ENCODE peak calls at places on chromosomes 5 and 9, in four cellular contexts. R, T, M and E are unnamed samples.
A peak's percentile ranks its signal among the peaks of the same experiment; 100 is the strongest.

GRCh38 chr5:115963566-115963965 is 1.3 kb downstream of the LVRN start:
- DNase-seq in M (no peak), T (no peak), R (no peak), E (peak; percentile 45)

GRCh38 chr9:137254624-137255447 is at the start of gene NELFB:
- DNase-seq in M (peak; percentile 91), T (peak; percentile 77), R (peak; percentile 90), E (peak; percentile 94)

GRCh38 chr9:36341936-36342577 is 58.0 kb downstream of the RNF38 start:
- DNase-seq in R (no peak), M (no peak), T (no peak), E (no peak)

GRCh38 chr5:151174612-151175101 is 17.1 kb upstream of the ANXA6 start:
- DNase-seq in T (no peak), R (peak; percentile 93), M (no peak), E (peak; percentile 60)

GRCh38 chr9:36842560-36843530 is 191.2 kb downstream of the PAX5 start:
- DNase-seq in T (no peak), R (no peak), M (no peak), E (no peak)

GRCh38 chr5:102627311-102627710 is 127.8 kb upstream of the PAM start:
- DNase-seq in R (no peak), T (peak; percentile 27), M (no peak), E (no peak)

GRCh38 chr5:56507348-56507930 is 274.3 kb upstream of the ANKRD55 start:
- DNase-seq in M (no peak), T (no peak), R (no peak), E (no peak)

GRCh38 chr9:86550411-86550810 is 196.2 kb upstream of the TUT7 start:
- DNase-seq in M (no peak), R (no peak), T (no peak), E (no peak)

GRCh38 chr9:91162784-91163440 is 198.8 kb downstream of the AUH start:
- DNase-seq in M (no peak), R (no peak), T (no peak), E (peak; percentile 36)

GRCh38 chr9:101628173-101628572 is 33.4 kb upstream of the PPP3R2 start:
- DNase-seq in M (peak; percentile 5), T (peak; percentile 11), R (no peak), E (no peak)

GRCh38 chr5:179905144-179905526 is 2.6 kb downstream of the TBC1D9B start:
- DNase-seq in T (no peak), M (no peak), R (no peak), E (no peak)

GRCh38 chr9:99809586-99810357 is 11.9 kb upstream of the NR4A3 start:
- DNase-seq in M (no peak), R (no peak), T (no peak), E (no peak)

GRCh38 chr9:121686930-121687541 is 35.6 kb downstream of the DAB2IP start:
- DNase-seq in T (peak; percentile 65), M (peak; percentile 57), R (peak; percentile 86), E (peak; percentile 69)

GRCh38 chr9:136331556-136332481 is 4.5 kb downstream of the GPSM1 start:
- DNase-seq in M (no peak), R (no peak), T (no peak), E (no peak)

GRCh38 chr5:134026521-134027202 is 21.9 kb upstream of the VDAC1 start:
- DNase-seq in R (peak; percentile 88), T (peak; percentile 63), M (peak; percentile 46), E (no peak)

GRCh38 chr5:143025376-143025775 is 255.2 kb downstream of the ARHGAP26 start:
- DNase-seq in M (no peak), T (no peak), R (no peak), E (no peak)

GRCh38 chr5:13944564-13945195 is at the start of gene DNAH5:
- DNase-seq in R (no peak), M (no peak), T (peak; percentile 71), E (no peak)

GRCh38 chr5:108380531-108381021 is 1.3 kb downstream of the FBXL17 start:
- DNase-seq in R (peak; percentile 72), T (peak; percentile 13), M (peak; percentile 32), E (no peak)

GRCh38 chr5:1169608-1170115 is 31.7 kb upstream of the SLC6A19 start:
- DNase-seq in T (no peak), M (no peak), R (no peak), E (no peak)

GRCh38 chr9:81118416-81118815 is 570.9 kb downstream of the TLE1 start:
- DNase-seq in R (no peak), M (no peak), T (peak; percentile 31), E (no peak)

GRCh38 chr5:68505917-68506860 is 290.6 kb downstream of the PIK3R1 start:
- DNase-seq in T (peak; percentile 67), M (peak; percentile 1), R (no peak), E (no peak)

GRCh38 chr5:15823413-15823812 is 323.4 kb downstream of the FBXL7 start:
- DNase-seq in M (no peak), R (no peak), T (peak; percentile 46), E (no peak)

GRCh38 chr9:132238992-132239391 is 77.1 kb downstream of the NTNG2 start:
- DNase-seq in R (no peak), T (no peak), M (no peak), E (no peak)

GRCh38 chr5:74334434-74335364 is 305.8 kb downstream of the ENC1 start:
- DNase-seq in T (no peak), R (no peak), M (no peak), E (no peak)

GRCh38 chr9:105911104-105911911 is 217.0 kb downstream of the TMEM38B start:
- DNase-seq in M (peak; percentile 82), R (peak; percentile 43), T (no peak), E (peak; percentile 19)

GRCh38 chr5:88672644-88673493 is 210.1 kb downstream of the MEF2C start:
- DNase-seq in M (no peak), R (peak; percentile 80), T (no peak), E (no peak)

GRCh38 chr5:74624501-74624900 is 16.0 kb downstream of the ENC1 start:
- DNase-seq in T (no peak), M (no peak), R (no peak), E (peak; percentile 97)

GRCh38 chr9:88414298-88414697 is 26.1 kb downstream of the SPIN1 start:
- DNase-seq in R (no peak), T (no peak), M (no peak), E (no peak)

GRCh38 chr9:88418715-88419540 is 30.7 kb downstream of the SPIN1 start:
- DNase-seq in T (no peak), R (peak; percentile 68), M (no peak), E (peak; percentile 88)

GRCh38 chr9:88421348-88421747 is 33.1 kb downstream of the SPIN1 start:
- DNase-seq in T (no peak), M (no peak), R (no peak), E (no peak)

GRCh38 chr9:88420227-88420626 is 32.0 kb downstream of the SPIN1 start:
- DNase-seq in M (no peak), R (no peak), T (no peak), E (peak; percentile 62)

DNA sequence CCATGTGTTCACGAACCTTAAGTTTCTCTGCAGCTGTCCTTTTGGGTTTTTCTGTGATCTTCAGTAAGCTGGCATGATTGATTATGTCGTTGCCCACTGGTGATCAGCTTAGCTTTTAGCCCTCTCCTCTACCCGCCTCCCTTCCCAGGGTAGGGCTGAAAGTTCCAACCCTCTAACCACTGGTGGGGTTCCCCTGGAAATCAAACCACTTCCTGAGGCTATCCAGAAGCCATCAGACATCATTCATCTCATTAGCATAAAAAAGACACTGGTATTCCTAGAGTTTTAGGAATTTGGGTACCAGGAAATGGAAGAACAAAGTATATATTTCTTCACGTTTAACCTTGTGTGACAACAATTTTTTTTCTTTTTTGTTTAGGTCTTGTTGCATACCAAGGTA is 29.8 kb downstream of the SPIN1 start:
- DNase-seq in M (no peak), R (peak; percentile 79), T (no peak), E (no peak)
- H3K18ac ChIP-seq in M (no peak overlapping the region), R (no peak overlapping the region), T (no peak overlapping the region), E (no peak overlapping the region)

DNA sequence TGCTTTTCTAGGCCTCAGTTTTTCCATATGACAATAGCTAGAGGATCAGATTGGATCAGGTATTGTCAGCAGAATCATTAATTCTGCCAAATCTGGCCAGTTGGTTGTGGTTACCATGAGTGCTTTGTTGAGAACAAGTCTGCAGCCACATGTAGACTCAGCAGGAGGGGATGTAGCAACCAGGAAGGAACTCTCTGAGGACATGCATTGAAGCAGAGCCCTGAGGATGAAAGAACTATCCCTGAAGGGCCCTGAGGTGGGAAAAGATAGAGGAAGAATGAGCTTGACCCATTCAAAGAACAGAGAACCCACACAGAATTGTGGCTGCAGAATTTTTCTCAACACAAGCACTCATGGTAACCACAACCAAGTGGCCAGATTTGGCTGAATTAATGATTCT is 60.1 kb upstream of the AFAP1L1 start:
- DNase-seq in T (peak; percentile 73), M (no peak), R (no peak), E (no peak)
- H3K9ac ChIP-seq in T (no peak overlapping the region), M (no peak overlapping the region), R (no peak overlapping the region), E (no peak overlapping the region)

GRCh38 chr9:130845254-130845653 is 10.2 kb downstream of the ABL1 start:
- DNase-seq in R (no peak), M (no peak), T (no peak), E (no peak)

GRCh38 chr9:130847306-130848217 is 12.5 kb downstream of the ABL1 start:
- DNase-seq in T (peak; percentile 100), R (peak; percentile 77), M (no peak), E (no peak)

GRCh38 chr9:130845901-130846381 is 10.9 kb downstream of the ABL1 start:
- DNase-seq in M (no peak), R (no peak), T (peak; percentile 93), E (no peak)

GRCh38 chr9:130849356-130849755 is 14.3 kb downstream of the ABL1 start:
- DNase-seq in T (no peak), R (no peak), M (no peak), E (no peak)

DNA sequence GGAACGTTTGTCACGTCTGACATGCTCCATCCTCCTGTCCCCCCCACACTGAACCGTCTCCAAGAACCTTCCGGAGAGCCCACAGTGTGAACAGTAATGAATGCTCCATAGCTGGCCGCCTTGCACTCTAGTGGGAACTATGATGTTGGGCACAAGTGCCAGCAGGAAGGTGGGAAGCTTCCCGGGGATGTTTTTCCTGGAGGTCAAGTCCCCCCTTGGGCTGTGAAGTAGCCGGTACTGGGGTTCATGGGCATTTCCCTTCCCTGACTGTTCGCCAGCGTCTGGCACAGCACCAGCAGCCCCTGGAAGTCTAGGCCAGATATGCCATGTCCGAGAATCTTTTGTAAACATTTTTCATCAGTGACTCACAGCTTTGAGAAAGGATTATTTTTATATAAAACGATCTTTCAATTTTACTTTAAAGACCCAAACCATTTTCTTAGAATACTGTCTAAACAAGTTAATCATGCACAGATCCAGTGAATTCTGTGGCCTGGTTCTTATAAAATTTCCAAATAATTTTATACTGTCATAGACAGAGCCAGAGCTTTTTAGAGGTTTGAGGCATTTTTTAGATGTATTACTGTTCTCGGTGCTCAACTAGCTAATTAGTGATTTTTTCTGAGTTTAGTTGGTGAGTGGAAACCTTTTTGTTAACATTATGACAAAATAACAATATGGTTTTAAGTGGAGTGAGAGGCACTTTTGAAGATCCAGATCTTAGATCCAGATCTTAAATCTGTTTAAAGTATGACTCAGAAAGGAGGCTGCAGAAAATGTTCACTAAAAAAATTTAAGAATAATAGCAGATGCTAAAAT is 11.6 kb downstream of the ABL1 start:
- DNase-seq in T (peak; percentile 80), R (no peak), M (no peak), E (no peak)
- H3K18ac ChIP-seq in T (peak overlapping the region; percentile 91), R (no peak overlapping the region), M (peak overlapping the region; percentile 42), E (no peak overlapping the region)

GRCh38 chr5:81757404-81757803 is 6.5 kb upstream of the SSBP2 start:
- DNase-seq in M (no peak), R (no peak), T (no peak), E (peak; percentile 27)

GRCh38 chr5:81755320-81755719 is 4.4 kb upstream of the SSBP2 start:
- DNase-seq in M (no peak), R (peak; percentile 75), T (peak; percentile 89), E (peak; percentile 95)

GRCh38 chr5:81754621-81755020 is 3.7 kb upstream of the SSBP2 start:
- DNase-seq in R (no peak), T (no peak), M (no peak), E (no peak)

GRCh38 chr5:81753429-81753828 is 2.5 kb upstream of the SSBP2 start:
- DNase-seq in T (no peak), R (no peak), M (no peak), E (no peak)

GRCh38 chr5:81756016-81756415 is 5.1 kb upstream of the SSBP2 start:
- DNase-seq in T (no peak), R (no peak), M (no peak), E (peak; percentile 78)
- H3K9ac ChIP-seq in T (no peak overlapping the region), R (no peak overlapping the region), M (no peak overlapping the region), E (no peak overlapping the region)